ENCODE peak calls at places on chromosomes 1 and 21, in nine cellular contexts. W is fibroblast of lung, Y is WTC11, F is tibial artery, I is PC-9, N is uterus, M is ascending aorta, V is mucosa of descending colon, C is A549. G is an unnamed sample.

GRCh38 chr1:87956072-87956471 is 627.4 kb downstream of the LMO4 start:
- DNase-seq in W (peak; percentile 99), Y (no peak), F (peak; percentile 86), I (peak; percentile 57), N (peak; percentile 33), M (peak; percentile 58), V (no peak), C (peak; percentile 37), G (no peak)

GRCh38 chr1:150272379-150272840 is at the start of gene C1orf54:
- DNase-seq in W (peak; percentile 64), Y (peak; percentile 81), F (peak; percentile 92), I (no peak), N (peak; percentile 62), M (peak; percentile 27), V (no peak), C (no peak), G (no peak)

GRCh38 chr1:184954232-184954995 is 19.9 kb downstream of the NIBAN1 start:
- DNase-seq in W (peak; percentile 33), Y (no peak), F (no peak), I (peak; percentile 12), N (no peak), M (no peak), V (no peak), C (no peak), G (no peak)

GRCh38 chr1:25030674-25031589 is 100.9 kb upstream of the RUNX3 start:
- DNase-seq in W (peak; percentile 54), Y (no peak), F (no peak), I (peak; percentile 11), N (no peak), M (no peak), V (no peak), C (no peak), G (no peak)

GRCh38 chr1:116769050-116769449 is 14.8 kb downstream of the CD2 start:
- DNase-seq in W (no peak), Y (no peak), F (no peak), I (no peak), N (no peak), M (no peak), V (no peak), C (no peak), G (no peak)

GRCh38 chr1:15110128-15110866 is 43.2 kb upstream of the TMEM51 start:
- DNase-seq in W (no peak), Y (no peak), F (no peak), I (no peak), N (no peak), M (no peak), V (no peak), C (no peak), G (no peak)

GRCh38 chr1:106755682-106756406 is 300.6 kb upstream of the PRMT6 start:
- DNase-seq in W (peak; percentile 71), Y (no peak), F (no peak), I (peak; percentile 7), N (no peak), M (no peak), V (no peak), C (no peak), G (no peak)

GRCh38 chr1:72498393-72498792 is 216.1 kb upstream of the NEGR1 start:
- DNase-seq in W (no peak), Y (no peak), F (no peak), I (no peak), N (no peak), M (no peak), V (no peak), C (no peak), G (no peak)

GRCh38 chr1:150235436-150235851 is 468 bp downstream of the ANP32E start:
- DNase-seq in W (peak; percentile 12), Y (no peak), F (peak; percentile 64), I (no peak), N (peak; percentile 46), M (no peak), V (no peak), C (peak; percentile 47), G (peak; percentile 53)

GRCh38 chr1:171794085-171794484 is 12.6 kb downstream of the METTL13 start:
- DNase-seq in W (peak; percentile 71), Y (no peak), F (no peak), I (no peak), N (no peak), M (no peak), V (no peak), C (no peak), G (no peak)

GRCh38 chr1:90713741-90714509 is 3.2 kb downstream of the BARHL2 start:
- DNase-seq in W (no peak), Y (no peak), F (no peak), I (no peak), N (no peak), M (no peak), V (no peak), C (no peak), G (no peak)

GRCh38 chr1:1415751-1416150 is 5.3 kb downstream of the ANKRD65 start:
- DNase-seq in W (no peak), Y (no peak), F (no peak), I (no peak), N (no peak), M (no peak), V (no peak), C (no peak), G (no peak)

GRCh38 chr1:217524787-217525520 is 105.9 kb downstream of the GPATCH2 start:
- DNase-seq in W (peak; percentile 62), Y (no peak), F (no peak), I (no peak), N (no peak), M (no peak), V (no peak), C (no peak), G (no peak)

GRCh38 chr1:111804736-111805135 is 49.0 kb downstream of the DDX20 start:
- DNase-seq in W (no peak), Y (peak; percentile 21), F (no peak), I (no peak), N (no peak), M (no peak), V (no peak), C (no peak), G (no peak)

GRCh38 chr1:244046907-244047738 is 4.0 kb upstream of the ZBTB18 start:
- DNase-seq in W (peak; percentile 72), Y (no peak), F (no peak), I (peak; percentile 24), N (no peak), M (no peak), V (no peak), C (no peak), G (no peak)

GRCh38 chr1:26162220-26162703 is 3.4 kb downstream of the FAM110D start:
- DNase-seq in W (no peak), Y (no peak), F (no peak), I (no peak), N (no peak), M (no peak), V (no peak), C (peak; percentile 16), G (no peak)

GRCh38 chr1:240611228-240611618 is 732 bp downstream of the GREM2 start:
- DNase-seq in W (no peak), Y (no peak), F (no peak), I (no peak), N (no peak), M (no peak), V (no peak), C (no peak), G (no peak)

GRCh38 chr1:23759277-23759676 is 16.0 kb downstream of the ELOA start:
- DNase-seq in W (peak; percentile 31), Y (no peak), F (no peak), I (no peak), N (no peak), M (no peak), V (no peak), C (no peak), G (no peak)

DNA sequence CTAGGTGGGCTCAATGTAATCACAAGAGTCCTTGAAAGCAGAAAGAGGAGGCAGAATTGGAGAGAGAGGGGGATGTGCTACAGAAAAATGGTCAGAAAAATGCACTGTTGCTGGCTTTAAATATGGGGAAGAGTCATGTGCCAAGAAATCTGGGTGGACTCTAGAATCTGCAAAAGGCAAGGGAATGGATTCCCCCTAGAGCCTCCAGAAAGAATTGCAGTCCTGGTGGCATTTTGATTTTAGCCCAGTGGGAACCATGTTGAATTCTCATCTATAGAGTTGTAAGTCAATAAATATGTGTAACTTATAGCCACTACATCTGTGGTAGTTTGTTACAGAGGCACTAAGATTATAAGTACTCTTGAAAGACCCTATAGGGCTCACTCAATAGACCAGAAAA is 210.3 kb downstream of the ASTN1 start:
- DNase-seq in W (no peak), Y (no peak), F (no peak), I (no peak), N (no peak), M (no peak), V (no peak), C (no peak), G (no peak)
- TF ChIP-seq CTCF in W (no peak), Y (peak; percentile 26), F (no peak), I (peak; percentile 10), N (no peak), M (no peak), V (no peak), C (no peak), G (no peak)

GRCh38 chr1:33430751-33431593 is at the start of gene PHC2:
- DNase-seq in W (peak; percentile 95), Y (peak; percentile 99), F (peak; percentile 98), I (peak; percentile 97), N (peak; percentile 97), M (peak; percentile 96), V (peak; percentile 95), C (peak; percentile 90), G (peak; percentile 91)
- TF ChIP-seq CTCF in W (peak; percentile 26), Y (no peak), F (peak; percentile 20), I (no peak), N (no peak), M (no peak), V (peak; percentile 41), C (no peak), G (no peak)

GRCh38 chr1:44170281-44170823 is 28.9 kb upstream of the KLF18 start:
- DNase-seq in W (peak; percentile 58), Y (no peak), F (no peak), I (no peak), N (no peak), M (no peak), V (no peak), C (no peak), G (no peak)

DNA sequence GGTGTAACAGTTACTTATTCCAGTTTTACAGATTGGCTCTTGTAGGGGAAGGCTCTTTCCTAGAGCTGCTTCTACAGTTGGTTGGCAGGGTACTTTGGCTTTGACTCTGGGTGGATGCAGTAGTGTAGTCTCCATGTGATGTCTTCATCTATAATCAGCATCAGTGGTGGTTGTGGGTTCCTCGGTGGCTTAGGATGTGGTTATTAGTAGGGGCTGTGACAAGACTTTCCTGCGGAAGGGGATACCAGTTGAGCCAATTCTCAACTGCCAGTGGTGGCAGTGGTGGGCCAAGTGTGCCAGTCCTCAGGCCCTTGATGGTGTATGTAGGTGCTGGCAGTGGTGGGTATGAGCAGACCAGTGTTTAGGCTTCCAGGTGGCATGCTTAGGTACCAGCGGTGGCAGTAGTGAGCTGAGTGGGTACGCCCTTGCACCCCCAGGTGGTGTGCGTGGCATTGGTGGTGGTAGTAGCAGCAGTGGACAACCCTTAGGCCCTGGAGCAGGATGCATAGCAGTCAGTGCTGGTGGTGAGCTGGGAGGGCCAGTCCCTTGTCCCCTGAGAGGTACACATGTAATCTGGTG is 27.2 kb upstream of the KLF18 start:
- DNase-seq in W (no peak), Y (no peak), F (no peak), I (no peak), N (no peak), M (no peak), V (no peak), C (no peak), G (no peak)
- TF ChIP-seq CTCF in W (no peak), Y (no peak), F (no peak), I (no peak), N (no peak), M (no peak), V (no peak), C (no peak), G (no peak)

GRCh38 chr21:25567472-25567871 is 39.8 kb downstream of the MRPL39 start:
- DNase-seq in W (no peak), Y (no peak), F (no peak), I (no peak), N (no peak), M (no peak), V (no peak), C (no peak), G (no peak)
- TF ChIP-seq CTCF in W (no peak), Y (no peak), F (no peak), I (no peak), N (no peak), M (no peak), V (no peak), C (no peak), G (no peak)

G was measured in D721Med.